ENCODE peak calls at places on chromosomes 6 and 20, in ten cellular contexts. X is CD8-positive, alpha-beta memory T cell; I is neural progenitor cell; Q is left lung; Y is iPS DF 6.9; H is brain microvascular endothelial cell; U is breast epithelium; E is adrenal gland; D is GM06990; Z is neuronal stem cell. J is an unnamed sample.
A peak's percentile ranks its signal among the peaks of the same experiment; 100 is the strongest.

GRCh38 chr20:11229772-11230171 is 556.0 kb upstream of the JAG1 start:
- DNase-seq in Q (no peak), H (peak; percentile 99), Y (no peak), Z (peak; percentile 42), I (peak; percentile 37), U (no peak), X (no peak), E (peak; percentile 52), D (no peak), J (peak; percentile 81)

GRCh38 chr6:43331470-43331869 is 22.8 kb upstream of the CRIP3 start:
- DNase-seq in H (no peak), E (no peak), D (no peak), Q (no peak), I (no peak), Z (no peak), X (no peak), Y (no peak), U (no peak), J (no peak)

GRCh38 chr20:25065625-25066338 is 7.8 kb upstream of the ACSS1 start:
- DNase-seq in Y (no peak), U (peak; percentile 58), I (peak; percentile 80), D (no peak), Z (peak; percentile 72), Q (no peak), E (peak; percentile 74), X (peak; percentile 42), H (peak; percentile 34), J (peak; percentile 59)

GRCh38 chr6:113539202-113539601 is 317.9 kb upstream of the MARCKS start:
- DNase-seq in E (no peak), Z (peak; percentile 9), D (no peak), I (peak; percentile 33), U (no peak), H (no peak), Y (no peak), Q (no peak), X (no peak), J (no peak)

GRCh38 chr20:51972031-51972430 is 169.7 kb upstream of the SALL4 start:
- DNase-seq in I (no peak), D (no peak), Y (no peak), X (no peak), Q (no peak), E (no peak), H (no peak), U (no peak), Z (no peak), J (no peak)

GRCh38 chr6:2739335-2739734 is 11.4 kb downstream of the MYLK4 start:
- DNase-seq in Z (no peak), Y (no peak), D (no peak), H (peak; percentile 92), I (no peak), X (no peak), E (no peak), U (no peak), Q (no peak), J (peak; percentile 17)

GRCh38 chr6:27468334-27468733 is 4.6 kb downstream of the ZNF184 start:
- DNase-seq in U (no peak), X (no peak), Q (no peak), D (no peak), I (no peak), Y (no peak), Z (no peak), E (no peak), H (no peak), J (peak; percentile 65)

GRCh38 chr20:8104252-8104651 is 27.8 kb upstream of the PLCB1 start:
- DNase-seq in D (no peak), H (no peak), X (no peak), Y (no peak), I (no peak), Z (no peak), U (no peak), Q (no peak), E (no peak), J (no peak)

GRCh38 chr20:51679254-51679921 is 88.8 kb downstream of the ATP9A start:
- DNase-seq in Y (no peak), X (no peak), Q (no peak), U (no peak), E (no peak), H (no peak), D (no peak), I (no peak), Z (no peak), J (no peak)

GRCh38 chr6:31354248-31354647 is 2.7 kb downstream of the HLA-B start:
- DNase-seq in Z (no peak), U (no peak), I (no peak), Y (no peak), D (peak; percentile 13), E (no peak), Q (no peak), H (no peak), X (no peak), J (no peak)

GRCh38 chr6:31351734-31352496 is 5.1 kb downstream of the HLA-B start:
- DNase-seq in H (no peak), Q (no peak), U (no peak), E (no peak), Y (no peak), Z (no peak), X (no peak), I (no peak), D (peak; percentile 47), J (no peak)

GRCh38 chr6:31352497-31353368 is 4.2 kb downstream of the HLA-B start:
- DNase-seq in X (no peak), D (peak; percentile 18), E (no peak), U (no peak), Z (no peak), Y (no peak), Q (no peak), H (no peak), I (no peak), J (no peak)

GRCh38 chr6:31354788-31355539 is 2.0 kb downstream of the HLA-B start:
- DNase-seq in Q (no peak), D (peak; percentile 23), H (no peak), Z (no peak), X (no peak), E (no peak), Y (no peak), U (no peak), I (no peak), J (no peak)

DNA sequence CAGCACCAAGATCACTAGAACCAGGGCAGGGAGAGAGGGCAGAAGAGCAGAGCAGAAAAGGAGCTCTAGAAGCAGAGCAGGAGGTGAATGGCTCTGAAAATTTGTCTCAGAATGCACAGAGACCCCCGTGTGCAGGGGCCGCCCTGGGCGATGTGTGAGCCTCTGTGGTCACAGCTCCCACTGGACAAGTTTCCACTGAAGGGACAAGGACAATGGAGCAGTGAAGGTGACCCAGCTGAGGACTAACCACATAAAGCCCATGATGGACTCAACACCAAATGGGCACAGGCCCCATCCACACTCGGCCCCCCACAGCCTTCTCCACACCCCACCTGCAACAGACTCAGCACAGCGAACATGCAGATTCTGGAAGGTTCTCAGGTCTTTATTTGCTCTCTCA is 3.5 kb downstream of the HLA-B start:
- DNase-seq in E (no peak), Z (no peak), D (peak; percentile 17), H (no peak), Q (no peak), I (no peak), Y (no peak), U (no peak), X (no peak), J (no peak)
- H3K4me3 ChIP-seq in E (no peak overlapping the region), Z (no peak overlapping the region), D (peak overlapping the region; percentile 5), H (no peak overlapping the region), Q (peak overlapping the region; percentile 88), I (no peak overlapping the region), Y (no peak overlapping the region), U (no peak overlapping the region), X (peak overlapping the region; percentile 59), J (no peak overlapping the region)

GRCh38 chr20:33622705-33623390 is 39.3 kb upstream of the C20orf144 start:
- DNase-seq in X (no peak), Q (no peak), H (no peak), Z (no peak), E (no peak), D (no peak), Y (no peak), U (no peak), I (no peak), J (no peak)
- H3K27me3 ChIP-seq in X (no peaks in the 10 kb centered on the region), Q (no peaks in the 10 kb centered on the region), H (no peaks in the 10 kb centered on the region), Z (no peaks in the 10 kb centered on the region), E (no peaks in the 10 kb centered on the region), D (no peaks in the 10 kb centered on the region), Y (no peaks in the 10 kb centered on the region), U (no peaks in the 10 kb centered on the region), I (no peaks in the 10 kb centered on the region), J (no peaks in the 10 kb centered on the region)

GRCh38 chr6:42041131-42042055 is 8.9 kb upstream of the TAF8 start:
- DNase-seq in Z (no peak), E (no peak), Q (no peak), H (no peak), U (no peak), X (no peak), I (peak; percentile 21), Y (no peak), D (no peak), J (no peak)

GRCh38 chr6:42042108-42042507 is 8.2 kb upstream of the TAF8 start:
- DNase-seq in I (no peak), X (no peak), E (no peak), Y (no peak), Z (no peak), H (no peak), Q (no peak), D (no peak), U (no peak), J (no peak)

GRCh38 chr6:42038163-42038562 is 12.2 kb upstream of the TAF8 start:
- DNase-seq in Q (no peak), D (no peak), Y (no peak), H (no peak), X (no peak), Z (no peak), U (no peak), I (no peak), E (no peak), J (no peak)

GRCh38 chr6:42043787-42044475 is 6.4 kb upstream of the TAF8 start:
- DNase-seq in U (peak; percentile 80), E (peak; percentile 87), X (peak; percentile 88), Z (peak; percentile 91), Q (peak; percentile 94), I (peak; percentile 92), H (peak; percentile 82), Y (peak; percentile 71), D (peak; percentile 75), J (peak; percentile 64)

DNA sequence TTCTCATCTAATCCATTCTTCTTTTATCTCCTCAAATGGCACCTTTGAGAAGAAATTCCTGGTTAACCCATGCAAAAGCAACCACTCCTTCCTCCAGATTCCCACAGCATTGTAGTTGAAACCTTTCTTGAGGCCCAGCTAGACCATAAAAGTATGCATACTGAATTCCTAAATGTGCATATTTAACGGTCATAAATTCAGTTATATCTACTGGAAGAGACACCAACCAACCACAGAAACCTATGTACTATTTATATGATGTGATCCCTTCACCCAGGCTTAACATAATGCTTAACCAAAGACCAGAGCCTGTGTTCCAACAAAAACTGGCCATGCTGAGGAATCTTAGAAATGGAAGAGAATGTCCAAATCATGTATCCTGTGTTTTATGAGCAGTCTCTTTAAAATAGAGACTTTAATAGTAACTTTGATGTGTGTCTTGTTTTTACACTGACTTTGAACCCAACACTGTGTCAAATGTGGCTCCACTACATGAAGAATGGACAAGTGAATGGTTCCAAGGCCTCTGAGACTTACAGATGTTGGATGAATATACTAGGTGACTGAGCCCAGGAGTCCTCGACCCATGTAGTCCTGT is 11.4 kb upstream of the TAF8 start:
- DNase-seq in Y (no peak), Z (no peak), Q (no peak), U (no peak), X (no peak), I (no peak), D (no peak), H (no peak), E (no peak), J (no peak)
- H3K4me3 ChIP-seq in Y (no peak overlapping the region), Z (no peak overlapping the region), Q (no peak overlapping the region), U (no peak overlapping the region), X (peak overlapping the region; percentile 59), I (no peak overlapping the region), D (no peak overlapping the region), H (no peak overlapping the region), E (no peak overlapping the region), J (no peak overlapping the region)

GRCh38 chr20:32050851-32051556 is 1.0 kb upstream of the HCK start:
- DNase-seq in U (no peak), Z (no peak), Y (no peak), X (no peak), D (peak; percentile 49), I (peak; percentile 30), Q (peak; percentile 94), H (no peak), E (peak; percentile 53), J (no peak)
- H3K27me3 ChIP-seq in U (peaks cover 43% of the 10 kb centered on the region), Z (peaks cover 60% of the 10 kb centered on the region), Y (peaks cover 18% of the 10 kb centered on the region), X (peaks cover 48% of the 10 kb centered on the region), D (no peaks in the 10 kb centered on the region), I (peaks cover 67% of the 10 kb centered on the region), Q (peaks cover 30% of the 10 kb centered on the region), H (peaks cover 32% of the 10 kb centered on the region), E (peaks cover 42% of the 10 kb centered on the region), J (peaks cover 27% of the 10 kb centered on the region)

J was measured in bronchial epithelial cell.